ENCODE peak calls at places on chromosomes 12 and 14, in six cellular contexts. E is kidney glomerular epithelial cell; F is epithelial cell of esophagus; R is activated T-cell treated with anti-CD3 and anti-CD28 coated beads, Interleukin-2, amount 50 U/mL, for 4 hours; I is ELR; Z is CD8-positive, alpha-beta memory T cell. K is an unnamed sample.

GRCh38 chr12:123270380-123271181 is 1.1 kb downstream of the CDK2AP1 start:
- DNase-seq in R (no peak), Z (no peak), F (peak), I (peak), E (no peak), K (no peak)

GRCh38 chr12:128813392-128813791 is 10.4 kb downstream of the SLC15A4 start:
- DNase-seq in E (no peak), I (no peak), R (no peak), F (no peak), Z (no peak), K (no peak)

GRCh38 chr14:23876160-23876750 is 77.3 kb upstream of the DHRS4 start:
- DNase-seq in F (no peak), E (no peak), I (no peak), R (no peak), Z (no peak), K (no peak)

GRCh38 chr12:5480218-5480952 is 48.5 kb downstream of the NTF3 start:
- DNase-seq in Z (no peak), I (no peak), R (no peak), E (no peak), F (no peak), K (no peak)

GRCh38 chr14:67526676-67527459 is 6.2 kb upstream of the PLEKHH1 start:
- DNase-seq in Z (peak), E (peak), I (peak), R (peak), F (peak), K (peak)

GRCh38 chr12:6644257-6644596 is 3.0 kb downstream of the ACRBP start:
- DNase-seq in E (no peak), I (no peak), Z (no peak), R (no peak), F (no peak), K (no peak)

GRCh38 chr12:127147724-127148123 is 1119.2 kb upstream of the TMEM132C start:
- DNase-seq in I (no peak), R (no peak), F (no peak), Z (no peak), E (no peak), K (no peak)

GRCh38 chr12:54684636-54685630 is 36.8 kb upstream of the DCD start:
- DNase-seq in I (no peak), Z (no peak), R (no peak), E (no peak), F (no peak), K (no peak)

K was measured in frontal cortex.